ENCODE peak calls at places on chromosomes 11 and 22, in four cellular contexts. I, O, N and X are unnamed samples.
A peak's percentile ranks its signal among the peaks of the same experiment; 100 is the strongest.

GRCh38 chr11:3153291-3153861 is 11.7 kb downstream of the OSBPL5 start:
- DNase-seq in O (peak; percentile 73), N (no peak), I (no peak), X (peak; percentile 53)

GRCh38 chr11:2700415-2701211 is 819 bp upstream of the KCNQ1OT1 start:
- DNase-seq in N (peak; percentile 86), I (peak; percentile 57), O (peak; percentile 68), X (peak; percentile 80)

GRCh38 chr11:104624021-104624420 is 274.2 kb downstream of the CASP12 start:
- DNase-seq in O (no peak), N (no peak), I (no peak), X (no peak)

GRCh38 chr22:37501610-37502341 is 15.6 kb upstream of the MFNG start:
- DNase-seq in O (peak; percentile 93), N (peak; percentile 95), I (peak; percentile 79), X (peak; percentile 92)

GRCh38 chr11:3840870-3841425 is at the start of gene RHOG:
- DNase-seq in O (peak; percentile 84), I (peak; percentile 80), N (peak; percentile 89), X (peak; percentile 88)

GRCh38 chr11:12235945-12236743 is 125.8 kb downstream of the MICAL2 start:
- DNase-seq in I (peak; percentile 58), O (peak; percentile 55), N (no peak), X (peak; percentile 32)

GRCh38 chr11:44972746-44973435 is 22.2 kb upstream of the TP53I11 start:
- DNase-seq in N (no peak), I (no peak), O (no peak), X (no peak)

GRCh38 chr22:37638351-37639069 is 959 bp upstream of the SH3BP1 start:
- DNase-seq in N (peak; percentile 43), O (no peak), I (no peak), X (peak; percentile 85)

GRCh38 chr11:91170711-91171110 is 947.9 kb upstream of the CHORDC1 start:
- DNase-seq in O (no peak), N (no peak), I (no peak), X (no peak)

GRCh38 chr22:40541300-40541699 is 95.2 kb downstream of the MRTFA start:
- DNase-seq in I (no peak), O (no peak), N (no peak), X (no peak)

GRCh38 chr11:122754553-122755322 is 83.6 kb upstream of the CRTAM start:
- DNase-seq in O (no peak), N (no peak), I (no peak), X (peak; percentile 11)

GRCh38 chr11:128796275-128796674 is 70.8 kb downstream of the KCNJ1 start:
- DNase-seq in N (no peak), I (no peak), O (no peak), X (no peak)

GRCh38 chr22:45977003-45977395 is at the start of gene WNT7B:
- DNase-seq in O (no peak), I (peak; percentile 35), N (no peak), X (no peak)

GRCh38 chr22:26912985-26913384 is 255.6 kb downstream of the MIAT start:
- DNase-seq in O (no peak), I (no peak), N (no peak), X (no peak)

GRCh38 chr11:921921-922678 is 3.6 kb upstream of the AP2A2 start:
- DNase-seq in O (no peak), I (no peak), N (no peak), X (no peak)

GRCh38 chr11:43806976-43807375 is 73.7 kb upstream of the ALKBH3 start:
- DNase-seq in O (no peak), I (no peak), N (no peak), X (no peak)

GRCh38 chr11:10544491-10545470 is 3.8 kb upstream of the RNF141 start:
- DNase-seq in O (no peak), I (no peak), N (no peak), X (no peak)

GRCh38 chr11:12473366-12473765 is 96.0 kb downstream of the PARVA start:
- DNase-seq in O (no peak), N (no peak), I (no peak), X (no peak)

GRCh38 chr22:46758867-46759290 is 3.6 kb upstream of the TBC1D22A start:
- DNase-seq in N (no peak), O (peak; percentile 60), I (peak; percentile 38), X (peak; percentile 82)

GRCh38 chr22:49571326-49571725 is 256.3 kb downstream of the BRD1 start:
- DNase-seq in I (no peak), N (peak; percentile 29), O (no peak), X (no peak)

GRCh38 chr11:10418259-10418949 is 36.7 kb upstream of the AMPD3 start:
- DNase-seq in N (no peak), I (no peak), O (no peak), X (no peak)

GRCh38 chr11:117631336-117632090 is 165.5 kb downstream of the DSCAML1 start:
- DNase-seq in I (no peak), O (no peak), N (no peak), X (no peak)

GRCh38 chr11:126345759-126346585 is 9.5 kb upstream of the ST3GAL4 start:
- DNase-seq in I (no peak), N (peak; percentile 54), O (peak; percentile 88), X (no peak)

GRCh38 chr11:15705886-15706285 is 591.2 kb downstream of the INSC start:
- DNase-seq in I (no peak), O (no peak), N (no peak), X (no peak)

GRCh38 chr11:85310479-85310878 is 316.7 kb downstream of the DLG2 start:
- DNase-seq in I (no peak), N (no peak), O (no peak), X (no peak)

GRCh38 chr11:31887180-31887579 is 76.1 kb upstream of the PAX6 start:
- DNase-seq in O (no peak), I (no peak), N (no peak), X (no peak)

GRCh38 chr11:93128574-93128973 is 69.2 kb downstream of the SLC36A4 start:
- DNase-seq in I (no peak), N (no peak), O (no peak), X (no peak)

GRCh38 chr11:13338437-13339069 is 61.0 kb downstream of the BMAL1 start:
- DNase-seq in N (no peak), I (peak; percentile 81), O (no peak), X (no peak)

GRCh38 chr22:48404004-48404403 is 1423.7 kb downstream of the BRD1 start:
- DNase-seq in N (peak; percentile 33), I (no peak), O (no peak), X (no peak)

GRCh38 chr11:73394416-73395296 is 18.5 kb downstream of the RELT start:
- DNase-seq in I (no peak), O (no peak), N (no peak), X (no peak)

GRCh38 chr22:36546092-36546804 is 17.3 kb upstream of the EIF3D start:
- DNase-seq in O (peak; percentile 46), N (no peak), I (peak; percentile 67), X (peak; percentile 25)

GRCh38 chr11:72668645-72669347 is 5.4 kb downstream of the PDE2A start:
- DNase-seq in I (no peak), O (no peak), N (no peak), X (no peak)

GRCh38 chr22:24304067-24304675 is 33.5 kb downstream of the SPECC1L start:
- DNase-seq in N (no peak), I (no peak), O (no peak), X (no peak)

GRCh38 chr22:24303007-24303406 is 32.4 kb downstream of the SPECC1L start:
- DNase-seq in N (no peak), O (no peak), I (no peak), X (no peak)

GRCh38 chr22:24305260-24305692 is 34.6 kb downstream of the SPECC1L start:
- DNase-seq in N (no peak), O (no peak), I (no peak), X (no peak)

GRCh38 chr22:24302591-24302990 is 32.0 kb downstream of the SPECC1L start:
- DNase-seq in I (no peak), O (no peak), N (no peak), X (no peak)
- H3K4me1 ChIP-seq in I (peaks cover 19% of the 10 kb centered on the region), O (peaks cover 15% of the 10 kb centered on the region), N (no peaks in the 10 kb centered on the region), X (peaks cover 50% of the 10 kb centered on the region)

DNA sequence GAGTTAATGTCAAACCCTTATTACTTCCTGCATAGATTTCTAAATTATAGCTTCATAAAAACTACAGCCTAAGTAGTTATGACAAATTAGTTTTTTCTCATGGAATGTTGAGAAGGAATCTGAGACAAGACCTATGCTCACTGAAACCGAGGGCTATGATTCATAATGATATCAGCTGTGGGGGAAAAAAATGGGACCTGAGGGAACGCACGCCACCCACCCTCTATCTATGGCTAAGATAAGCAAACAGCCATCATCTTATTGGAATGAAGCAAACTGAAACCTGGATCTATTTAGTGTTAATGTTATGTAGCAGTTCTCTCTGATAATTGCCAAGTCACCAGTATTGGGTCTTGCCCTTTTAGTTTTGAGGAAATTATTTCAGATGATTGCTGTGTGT is 906.9 kb upstream of the RAG2 start:
- DNase-seq in O (no peak), N (no peak), I (no peak), X (no peak)
- H3K4me3 ChIP-seq in O (no peak overlapping the region), N (no peak overlapping the region), I (no peak overlapping the region), X (no peak overlapping the region)

GRCh38 chr22:29387921-29388758 is at the start of gene AP1B1:
- DNase-seq in O (peak; percentile 96), I (peak; percentile 86), N (peak; percentile 97), X (peak; percentile 97)
- TF ChIP-seq POLR2A in O (no peak), I (peak; percentile 69), N (peak; percentile 73), X (peak; percentile 87)

GRCh38 chr22:35308480-35308945 is 8.8 kb downstream of the TOM1 start:
- DNase-seq in N (no peak), I (no peak), O (no peak), X (no peak)
- H3K4me1 ChIP-seq in N (no peaks in the 10 kb centered on the region), I (peaks cover 24% of the 10 kb centered on the region), O (peaks cover 5% of the 10 kb centered on the region), X (peaks cover 59% of the 10 kb centered on the region)

GRCh38 chr22:20530368-20531153 is 23.2 kb downstream of the MED15 start:
- DNase-seq in I (peak; percentile 64), O (no peak), N (no peak), X (peak; percentile 56)
- H3K4me3 ChIP-seq in I (no peak overlapping the region), O (no peak overlapping the region), N (no peak overlapping the region), X (no peak overlapping the region)